ENCODE peak calls at places on chromosome 14, in ten cellular contexts. R is Karpas-422; V is Panc1; J is heart left ventricle; X is heart right ventricle; G is PC-3; Z is cardiac muscle cell; B is effector memory CD4-positive, alpha-beta T cell; I is colonic mucosa; E is fibroblast of lung. F is an unnamed sample. For H3K4me1, the result is how much of the 10 kb centered on the place peaks cover.

GRCh38 chr14:102554835-102555819 is 37.3 kb upstream of the RCOR1 start:
- DNase-seq in B (peak), J (peak), Z (peak), X (peak), R (peak), E (peak), I (peak), V (no peak), G (no peak), F (peak)

GRCh38 chr14:79293482-79293881 is 917.8 kb downstream of the DIO2 start:
- DNase-seq in J (no peak), I (no peak), X (no peak), G (no peak), R (no peak), V (no peak), B (no peak), Z (peak), E (no peak), F (no peak)

GRCh38 chr14:73833530-73834257 is 17.9 kb upstream of the PTGR2 start:
- DNase-seq in G (no peak), I (no peak), B (no peak), X (peak), J (peak), Z (peak), R (no peak), E (peak), V (no peak), F (no peak)

GRCh38 chr14:70645892-70646291 is 4.2 kb downstream of the TTC9 start:
- DNase-seq in I (no peak), X (no peak), V (no peak), G (no peak), Z (no peak), B (no peak), E (no peak), R (no peak), J (no peak), F (no peak)

GRCh38 chr14:31961881-31962280 is 115.2 kb upstream of the ARHGAP5 start:
- DNase-seq in R (no peak), I (no peak), V (no peak), G (no peak), J (no peak), B (no peak), Z (no peak), E (no peak), X (no peak), F (no peak)

GRCh38 chr14:101843665-101844064 is 82.2 kb downstream of the PPP2R5C start:
- DNase-seq in G (peak), X (no peak), I (no peak), V (no peak), B (peak), Z (no peak), R (peak), E (peak), J (no peak), F (no peak)

GRCh38 chr14:54572316-54572715 is 5.4 kb downstream of the SAMD4A start:
- DNase-seq in E (peak), X (no peak), V (no peak), I (peak), R (peak), B (no peak), G (peak), J (no peak), Z (peak), F (no peak)

GRCh38 chr14:42965512-42965911 is 1358.8 kb downstream of the LRFN5 start:
- DNase-seq in R (peak), B (no peak), Z (no peak), G (no peak), J (no peak), E (no peak), V (no peak), I (no peak), X (no peak), F (no peak)

GRCh38 chr14:72723741-72724530 is 170.0 kb downstream of the DPF3 start:
- DNase-seq in E (peak), Z (no peak), B (no peak), V (no peak), X (no peak), J (no peak), R (no peak), I (no peak), G (no peak), F (no peak)

GRCh38 chr14:75418779-75419768 is 8.7 kb upstream of the JDP2 start:
- DNase-seq in E (no peak), I (peak), Z (peak), R (no peak), V (no peak), X (peak), J (peak), B (no peak), G (no peak), F (no peak)
- H3K4me3 ChIP-seq in E (no peak), I (peak), Z (peak), R (no peak), V (no peak), X (no peak), J (no peak), B (no peak), G (no peak), F (no peak)

GRCh38 chr14:61751475-61751989 is 10.7 kb upstream of the SNAPC1 start:
- DNase-seq in B (no peak), R (peak), E (no peak), Z (no peak), G (no peak), X (no peak), J (no peak), V (no peak), I (no peak), F (no peak)
- H3K4me1 ChIP-seq in B (under half), R (half or more), E (under half), Z (under half), G (half or more), X (under half), J (under half), V (under half), I (under half), F (under half)

GRCh38 chr14:103569436-103569835 is 6.7 kb downstream of the COA8 start:
- DNase-seq in V (no peak), G (no peak), I (no peak), Z (no peak), R (no peak), B (no peak), E (no peak), X (no peak), J (no peak), F (no peak)
- H3K27ac ChIP-seq in V (no peak), G (no peak), I (no peak), Z (no peak), R (no peak), B (no peak), E (no peak), X (no peak), J (no peak), F (no peak)

GRCh38 chr14:89299587-89299986 is 117.4 kb downstream of the FOXN3 start:
- DNase-seq in J (no peak), V (no peak), I (no peak), R (no peak), E (no peak), B (no peak), G (no peak), X (no peak), Z (no peak), F (no peak)

GRCh38 chr14:89302396-89302950 is 114.6 kb downstream of the FOXN3 start:
- DNase-seq in I (no peak), J (no peak), R (no peak), B (no peak), Z (no peak), X (no peak), G (no peak), V (no peak), E (no peak), F (no peak)

GRCh38 chr14:89307409-89307808 is 109.6 kb downstream of the FOXN3 start:
- DNase-seq in E (no peak), Z (no peak), B (no peak), V (no peak), I (no peak), X (no peak), J (no peak), R (no peak), G (no peak), F (no peak)

GRCh38 chr14:89304972-89305703 is 111.9 kb downstream of the FOXN3 start:
- DNase-seq in X (no peak), I (no peak), E (peak), G (peak), R (peak), Z (no peak), V (no peak), B (no peak), J (no peak), F (peak)

GRCh38 chr14:89303452-89304435 is 113.3 kb downstream of the FOXN3 start:
- DNase-seq in E (peak), R (peak), J (peak), G (peak), X (peak), I (peak), B (no peak), V (no peak), Z (peak), F (peak)
- H3K4me3 ChIP-seq in E (peak), R (peak), J (peak), G (peak), X (peak), I (no peak), B (no peak), V (no peak), Z (peak), F (no peak)

GRCh38 chr14:90499908-90500664 is 103.3 kb downstream of the CALM1 start:
- DNase-seq in Z (no peak), B (no peak), R (no peak), E (no peak), G (no peak), I (no peak), J (no peak), V (no peak), X (no peak), F (peak)
- H3K4me1 ChIP-seq in Z (under half), B (under half), R (under half), E (under half), G (under half), I (under half), J (under half), V (under half), X (under half), F (under half)

GRCh38 chr14:35809597-35809996 is 502 bp upstream of the RALGAPA1 start:
- DNase-seq in I (no peak), R (no peak), V (no peak), X (no peak), E (no peak), G (no peak), Z (no peak), B (no peak), J (no peak), F (no peak)
- H3K27ac ChIP-seq in I (peak), R (peak), V (no peak), X (peak), E (peak), G (no peak), Z (peak), B (peak), J (peak), F (peak)

GRCh38 chr14:68807148-68807600 is 14.3 kb upstream of the ZFP36L1 start:
- DNase-seq in V (no peak), J (peak), I (peak), E (peak), R (peak), X (peak), G (no peak), B (no peak), Z (no peak), F (no peak)
- H3K4me3 ChIP-seq in V (no peak), J (no peak), I (no peak), E (no peak), R (no peak), X (no peak), G (no peak), B (no peak), Z (no peak), F (no peak)

F was measured in aorta.